ENCODE peak calls at places on chromosomes 3 and 15, in seven cellular contexts. Q is SK-N-SH, D is HCT116, C is K562, A is GM12878, V is H1, K is HepG2. P is an unnamed sample.

GRCh38 chr3:11995061-11995460 is 9.1 kb upstream of the SYN2 start:
- DNase-seq in K (no peak), A (no peak), C (no peak), D (no peak), Q (peak; percentile 75), V (no peak), P (no peak)

GRCh38 chr3:8853081-8853480 is 83.7 kb upstream of the OXTR start:
- DNase-seq in K (no peak), V (no peak), D (no peak), A (no peak), Q (no peak), C (no peak), P (no peak)

GRCh38 chr3:76367281-76367680 is 581.9 kb upstream of the ZNF717 start:
- DNase-seq in V (no peak), K (no peak), Q (no peak), C (no peak), A (no peak), D (no peak), P (no peak)

GRCh38 chr3:26631385-26631738 is 8.8 kb downstream of the LRRC3B start:
- DNase-seq in A (no peak), C (no peak), V (no peak), K (no peak), D (no peak), Q (no peak), P (no peak)

GRCh38 chr3:162175904-162176303 is 679.3 kb downstream of the OTOL1 start:
- DNase-seq in K (no peak), A (no peak), C (no peak), V (no peak), Q (no peak), D (no peak), P (no peak)

GRCh38 chr15:46265664-46266063 is 630.8 kb downstream of the SQOR start:
- DNase-seq in K (no peak), Q (no peak), A (no peak), D (no peak), V (no peak), C (no peak), P (no peak)

GRCh38 chr15:80159811-80160569 is 7.2 kb downstream of the FAH start:
- DNase-seq in Q (no peak), K (no peak), C (no peak), A (no peak), D (no peak), V (no peak), P (no peak)

GRCh38 chr15:58536414-58536813 is 104.6 kb downstream of the LIPC start:
- DNase-seq in A (no peak), D (no peak), V (no peak), C (no peak), Q (no peak), K (no peak), P (no peak)

GRCh38 chr3:14378415-14378814 is 24.0 kb upstream of the SLC6A6 start:
- DNase-seq in C (peak; percentile 54), Q (no peak), V (no peak), D (no peak), K (no peak), A (no peak), P (no peak)

GRCh38 chr3:151008699-151009098 is 36.2 kb upstream of the CLRN1 start:
- DNase-seq in K (no peak), A (no peak), D (peak; percentile 13), C (no peak), Q (peak; percentile 8), V (no peak), P (no peak)

GRCh38 chr3:14344351-14344750 is 58.1 kb upstream of the SLC6A6 start:
- DNase-seq in D (no peak), C (no peak), V (no peak), K (no peak), A (no peak), Q (no peak), P (peak; percentile 64)

GRCh38 chr3:156483426-156483825 is 71.5 kb downstream of the SSR3 start:
- DNase-seq in C (peak; percentile 51), V (no peak), D (peak; percentile 19), Q (no peak), A (peak; percentile 76), K (no peak), P (no peak)

GRCh38 chr15:95839367-95839782 is 491.1 kb upstream of the NR2F2 start:
- DNase-seq in A (peak; percentile 66), K (no peak), V (no peak), C (no peak), Q (no peak), D (no peak), P (no peak)

GRCh38 chr3:109081746-109082510 is 36.0 kb downstream of the MORC1 start:
- DNase-seq in A (peak; percentile 86), D (peak; percentile 48), C (peak; percentile 29), Q (peak; percentile 34), V (peak; percentile 31), K (peak; percentile 31), P (peak; percentile 55)

GRCh38 chr15:86163771-86164170 is 84.1 kb downstream of the AGBL1 start:
- DNase-seq in K (no peak), D (no peak), A (no peak), V (no peak), C (no peak), Q (no peak), P (no peak)

GRCh38 chr15:99408236-99409096 is 157.2 kb downstream of the LRRC28 start:
- DNase-seq in C (no peak), A (no peak), D (no peak), Q (peak; percentile 26), K (no peak), V (no peak), P (no peak)
- TF ChIP-seq YY1 in C (no peak), A (no peak), D (no peak), Q (no peak), K (no peak), V (no peak), P (no peak)

GRCh38 chr3:177420643-177421042 is 223.4 kb upstream of the TBL1XR1 start:
- DNase-seq in K (no peak), C (no peak), Q (peak; percentile 18), D (no peak), V (no peak), A (no peak), P (no peak)
- TF ChIP-seq YY1 in K (no peak), C (no peak), Q (no peak), D (no peak), V (no peak), A (no peak), P (no peak)

GRCh38 chr15:98714906-98715305 is 66.6 kb downstream of the IGF1R start:
- DNase-seq in C (no peak), Q (no peak), D (no peak), K (no peak), V (no peak), A (no peak), P (no peak)
- TF ChIP-seq YY1 in C (no peak), Q (no peak), D (no peak), K (no peak), V (no peak), A (no peak), P (no peak)

DNA sequence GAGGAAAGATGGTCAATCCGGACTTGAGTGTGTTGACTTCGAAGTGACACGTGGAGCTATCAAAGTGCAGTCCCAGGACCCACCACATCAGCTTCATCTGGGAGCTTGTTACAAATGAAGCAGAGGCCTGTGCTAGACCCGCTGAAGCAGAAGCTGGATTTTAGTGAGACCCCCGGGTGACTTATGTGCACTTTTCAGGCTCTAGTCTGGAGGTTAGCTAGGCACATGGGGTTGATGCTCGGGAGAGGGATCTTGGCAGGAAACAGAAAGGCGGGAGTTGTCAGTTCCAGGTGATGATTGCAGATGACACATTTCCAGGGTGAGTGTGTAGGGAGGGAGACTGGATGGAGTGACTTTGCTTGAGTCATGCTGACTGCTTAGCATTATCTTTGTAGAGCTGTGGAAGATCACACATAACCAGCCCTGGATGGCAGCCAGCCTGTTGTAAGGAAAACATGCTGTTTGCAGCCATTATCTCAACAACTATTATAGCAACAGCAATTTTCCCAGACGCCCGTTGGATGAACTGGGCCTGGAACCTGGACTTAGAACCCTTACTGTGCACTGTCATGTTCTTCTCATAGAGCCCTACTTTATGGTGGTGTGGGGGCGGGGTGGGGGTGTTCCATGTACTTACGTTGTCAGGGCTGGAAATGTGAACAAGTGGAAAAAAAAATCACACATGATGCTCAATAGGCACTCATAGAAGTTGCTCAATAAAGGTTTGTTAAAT is 122.4 kb downstream of the THSD4 start:
- DNase-seq in K (peak; percentile 21), A (no peak), V (no peak), C (peak; percentile 16), D (peak; percentile 69), Q (no peak), P (no peak)
- TF ChIP-seq YY1 in K (no peak), A (no peak), V (no peak), C (no peak), D (no peak), Q (peak; percentile 56), P (no peak)

DNA sequence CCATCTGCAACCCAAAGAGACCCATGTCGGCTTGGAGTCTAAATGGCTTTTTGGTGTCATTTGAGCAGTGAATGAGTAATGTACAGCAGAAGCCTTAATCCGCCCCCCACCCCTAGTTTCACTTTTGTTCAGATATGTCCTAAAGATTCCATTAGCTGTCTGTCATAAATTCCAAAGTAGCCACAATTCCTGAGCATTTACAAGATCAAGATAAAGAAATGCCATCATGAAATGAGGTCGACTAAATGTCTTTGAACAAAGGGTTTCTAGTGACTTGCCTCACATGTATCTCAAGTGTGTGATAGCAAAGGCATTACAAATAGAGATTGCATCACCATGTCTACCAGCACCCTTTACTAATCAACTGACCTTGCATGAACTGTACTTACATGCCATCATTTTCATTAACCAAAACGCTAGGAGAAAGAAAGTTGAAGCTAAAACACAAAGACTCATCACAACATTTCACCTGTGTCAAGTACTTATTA is 123.8 kb upstream of the PHLDB2 start:
- DNase-seq in V (no peak), C (no peak), Q (no peak), K (peak; percentile 90), A (no peak), D (peak; percentile 95), P (no peak)
- TF ChIP-seq YY1 in V (no peak), C (no peak), Q (no peak), K (no peak), A (no peak), D (peak; percentile 30), P (no peak)

P was measured in NT2/D1.